ENCODE peak calls at places on chromosome 16, in nine cellular contexts. One of them, this sample, is unnamed.

GRCh38 chr16:77213542-77214108 is 14.4 kb downstream of the SYCE1L start:
- DNase-seq in NCI-H460: peak; percentile 91
- DNase-seq in psoas muscle: no peak
- DNase-seq in A172: peak; percentile 99
- DNase-seq in effector CD4-positive, alpha-beta T cell: no peak
- DNase-seq in chondrocyte: no peak
- DNase-seq in stimulated activated CD4-positive, alpha-beta T cell treated with anti-CD3 and anti-CD28 coated beads, TNF-alpha, amount 100 ng/mL, for 24 hours: no peak
- DNase-seq in activated CD8-positive, alpha-beta T cell treated with anti-CD3 and anti-CD28 coated beads for 36 hours: no peak
- DNase-seq in non-pigmented ciliary epithelial cell: peak; percentile 81
- DNase-seq in this sample: peak; percentile 85

GRCh38 chr16:15714393-15715172 is 64.5 kb downstream of the NDE1 start:
- DNase-seq in NCI-H460: no peak
- DNase-seq in psoas muscle: no peak
- DNase-seq in A172: no peak
- DNase-seq in effector CD4-positive, alpha-beta T cell: no peak
- DNase-seq in chondrocyte: no peak
- DNase-seq in stimulated activated CD4-positive, alpha-beta T cell treated with anti-CD3 and anti-CD28 coated beads, TNF-alpha, amount 100 ng/mL, for 24 hours: no peak
- DNase-seq in activated CD8-positive, alpha-beta T cell treated with anti-CD3 and anti-CD28 coated beads for 36 hours: no peak
- DNase-seq in non-pigmented ciliary epithelial cell: no peak
- DNase-seq in this sample: no peak

GRCh38 chr16:75138636-75139035 is 9.7 kb upstream of the ZFP1 start:
- DNase-seq in NCI-H460: no peak
- DNase-seq in psoas muscle: no peak
- DNase-seq in A172: peak; percentile 88
- DNase-seq in effector CD4-positive, alpha-beta T cell: no peak
- DNase-seq in chondrocyte: no peak
- DNase-seq in stimulated activated CD4-positive, alpha-beta T cell treated with anti-CD3 and anti-CD28 coated beads, TNF-alpha, amount 100 ng/mL, for 24 hours: no peak
- DNase-seq in activated CD8-positive, alpha-beta T cell treated with anti-CD3 and anti-CD28 coated beads for 36 hours: peak; percentile 29
- DNase-seq in non-pigmented ciliary epithelial cell: no peak
- DNase-seq in this sample: no peak

GRCh38 chr16:68000450-68000849 is 1.2 kb upstream of the DPEP2 start:
- DNase-seq in NCI-H460: no peak
- DNase-seq in psoas muscle: no peak
- DNase-seq in A172: no peak
- DNase-seq in effector CD4-positive, alpha-beta T cell: no peak
- DNase-seq in chondrocyte: no peak
- DNase-seq in stimulated activated CD4-positive, alpha-beta T cell treated with anti-CD3 and anti-CD28 coated beads, TNF-alpha, amount 100 ng/mL, for 24 hours: no peak
- DNase-seq in activated CD8-positive, alpha-beta T cell treated with anti-CD3 and anti-CD28 coated beads for 36 hours: no peak
- DNase-seq in non-pigmented ciliary epithelial cell: no peak
- DNase-seq in this sample: no peak

GRCh38 chr16:67150833-67151396 is at the start of gene B3GNT9:
- DNase-seq in NCI-H460: no peak
- DNase-seq in psoas muscle: peak; percentile 78
- DNase-seq in A172: peak; percentile 74
- DNase-seq in effector CD4-positive, alpha-beta T cell: no peak
- DNase-seq in chondrocyte: no peak
- DNase-seq in stimulated activated CD4-positive, alpha-beta T cell treated with anti-CD3 and anti-CD28 coated beads, TNF-alpha, amount 100 ng/mL, for 24 hours: no peak
- DNase-seq in activated CD8-positive, alpha-beta T cell treated with anti-CD3 and anti-CD28 coated beads for 36 hours: peak; percentile 56
- DNase-seq in non-pigmented ciliary epithelial cell: no peak
- DNase-seq in this sample: no peak

GRCh38 chr16:9135797-9136196 is 44.4 kb downstream of the HAPSTR1 start:
- DNase-seq in NCI-H460: no peak
- DNase-seq in psoas muscle: peak; percentile 27
- DNase-seq in A172: peak; percentile 67
- DNase-seq in effector CD4-positive, alpha-beta T cell: no peak
- DNase-seq in chondrocyte: peak; percentile 49
- DNase-seq in stimulated activated CD4-positive, alpha-beta T cell treated with anti-CD3 and anti-CD28 coated beads, TNF-alpha, amount 100 ng/mL, for 24 hours: no peak
- DNase-seq in activated CD8-positive, alpha-beta T cell treated with anti-CD3 and anti-CD28 coated beads for 36 hours: peak; percentile 24
- DNase-seq in non-pigmented ciliary epithelial cell: no peak
- DNase-seq in this sample: no peak

GRCh38 chr16:84119368-84119767 is 2.6 kb upstream of the MBTPS1 start:
- DNase-seq in NCI-H460: no peak
- DNase-seq in psoas muscle: no peak
- DNase-seq in A172: no peak
- DNase-seq in effector CD4-positive, alpha-beta T cell: no peak
- DNase-seq in chondrocyte: no peak
- DNase-seq in stimulated activated CD4-positive, alpha-beta T cell treated with anti-CD3 and anti-CD28 coated beads, TNF-alpha, amount 100 ng/mL, for 24 hours: no peak
- DNase-seq in activated CD8-positive, alpha-beta T cell treated with anti-CD3 and anti-CD28 coated beads for 36 hours: no peak
- DNase-seq in non-pigmented ciliary epithelial cell: no peak
- DNase-seq in this sample: no peak

GRCh38 chr16:77663711-77664110 is 58.6 kb upstream of the NUDT7 start:
- DNase-seq in NCI-H460: no peak
- DNase-seq in psoas muscle: no peak
- DNase-seq in A172: no peak
- DNase-seq in effector CD4-positive, alpha-beta T cell: no peak
- DNase-seq in chondrocyte: no peak
- DNase-seq in stimulated activated CD4-positive, alpha-beta T cell treated with anti-CD3 and anti-CD28 coated beads, TNF-alpha, amount 100 ng/mL, for 24 hours: no peak
- DNase-seq in activated CD8-positive, alpha-beta T cell treated with anti-CD3 and anti-CD28 coated beads for 36 hours: no peak
- DNase-seq in non-pigmented ciliary epithelial cell: no peak
- DNase-seq in this sample: no peak

GRCh38 chr16:14344292-14344691 is 273.2 kb downstream of the MRTFB start:
- DNase-seq in NCI-H460: no peak
- DNase-seq in psoas muscle: no peak
- DNase-seq in A172: no peak
- DNase-seq in effector CD4-positive, alpha-beta T cell: no peak
- DNase-seq in chondrocyte: no peak
- DNase-seq in stimulated activated CD4-positive, alpha-beta T cell treated with anti-CD3 and anti-CD28 coated beads, TNF-alpha, amount 100 ng/mL, for 24 hours: no peak
- DNase-seq in activated CD8-positive, alpha-beta T cell treated with anti-CD3 and anti-CD28 coated beads for 36 hours: no peak
- DNase-seq in non-pigmented ciliary epithelial cell: no peak
- DNase-seq in this sample: no peak

GRCh38 chr16:15507299-15507958 is 73.0 kb downstream of the BMERB1 start:
- DNase-seq in NCI-H460: no peak
- DNase-seq in psoas muscle: no peak
- DNase-seq in A172: peak; percentile 38
- DNase-seq in effector CD4-positive, alpha-beta T cell: no peak
- DNase-seq in chondrocyte: no peak
- DNase-seq in stimulated activated CD4-positive, alpha-beta T cell treated with anti-CD3 and anti-CD28 coated beads, TNF-alpha, amount 100 ng/mL, for 24 hours: no peak
- DNase-seq in activated CD8-positive, alpha-beta T cell treated with anti-CD3 and anti-CD28 coated beads for 36 hours: no peak
- DNase-seq in non-pigmented ciliary epithelial cell: no peak
- DNase-seq in this sample: no peak

GRCh38 chr16:53249331-53249730 is 184.9 kb upstream of the RBL2 start:
- DNase-seq in NCI-H460: no peak
- DNase-seq in psoas muscle: no peak
- DNase-seq in A172: no peak
- DNase-seq in effector CD4-positive, alpha-beta T cell: no peak
- DNase-seq in chondrocyte: no peak
- DNase-seq in stimulated activated CD4-positive, alpha-beta T cell treated with anti-CD3 and anti-CD28 coated beads, TNF-alpha, amount 100 ng/mL, for 24 hours: no peak
- DNase-seq in activated CD8-positive, alpha-beta T cell treated with anti-CD3 and anti-CD28 coated beads for 36 hours: no peak
- DNase-seq in non-pigmented ciliary epithelial cell: no peak
- DNase-seq in this sample: no peak

GRCh38 chr16:87391324-87391949 is 699 bp upstream of the MAP1LC3B start:
- DNase-seq in NCI-H460: peak; percentile 39
- DNase-seq in psoas muscle: peak; percentile 91
- DNase-seq in A172: no peak
- DNase-seq in effector CD4-positive, alpha-beta T cell: no peak
- DNase-seq in chondrocyte: peak; percentile 86
- DNase-seq in stimulated activated CD4-positive, alpha-beta T cell treated with anti-CD3 and anti-CD28 coated beads, TNF-alpha, amount 100 ng/mL, for 24 hours: no peak
- DNase-seq in activated CD8-positive, alpha-beta T cell treated with anti-CD3 and anti-CD28 coated beads for 36 hours: peak; percentile 48
- DNase-seq in non-pigmented ciliary epithelial cell: no peak
- DNase-seq in this sample: no peak

GRCh38 chr16:84828322-84828721 is 8.5 kb downstream of the CRISPLD2 start:
- DNase-seq in NCI-H460: no peak
- DNase-seq in psoas muscle: no peak
- DNase-seq in A172: no peak
- DNase-seq in effector CD4-positive, alpha-beta T cell: no peak
- DNase-seq in chondrocyte: no peak
- DNase-seq in stimulated activated CD4-positive, alpha-beta T cell treated with anti-CD3 and anti-CD28 coated beads, TNF-alpha, amount 100 ng/mL, for 24 hours: no peak
- DNase-seq in activated CD8-positive, alpha-beta T cell treated with anti-CD3 and anti-CD28 coated beads for 36 hours: no peak
- DNase-seq in non-pigmented ciliary epithelial cell: no peak
- DNase-seq in this sample: no peak

This sample was measured in HTR-8/SVneo.